ENCODE peak calls at places on chromosomes 16 and 17, in six cellular contexts. S is head of caudate nucleus, U is WTC11, R is HEK293T, Z is aorta, D is DMS53. A is an unnamed sample.
A peak's percentile ranks its signal among the peaks of the same experiment; 100 is the strongest.

GRCh38 chr16:66660422-66661209 is 35.9 kb downstream of the CMTM4 start:
- DNase-seq in U (peak; percentile 24), Z (peak; percentile 83), D (no peak), R (peak; percentile 67), S (peak; percentile 79), A (peak; percentile 56)

GRCh38 chr17:38361700-38362465 is 10.2 kb downstream of the SOCS7 start:
- DNase-seq in Z (no peak), D (no peak), S (no peak), U (no peak), R (no peak), A (no peak)

GRCh38 chr17:73770115-73770848 is 126.0 kb upstream of the SDK2 start:
- DNase-seq in U (no peak), D (peak; percentile 90), S (peak; percentile 90), Z (peak; percentile 95), R (peak; percentile 59), A (peak; percentile 32)

GRCh38 chr17:39676198-39676819 is 8.1 kb downstream of the PNMT start:
- DNase-seq in S (no peak), U (no peak), D (peak; percentile 70), R (no peak), Z (peak; percentile 90), A (peak; percentile 92)

GRCh38 chr16:1884155-1884760 is 12.3 kb upstream of the MEIOB start:
- DNase-seq in D (peak; percentile 58), U (no peak), Z (no peak), R (peak; percentile 59), S (no peak), A (peak; percentile 49)

GRCh38 chr17:48645639-48646182 is 19.6 kb upstream of the HOXB9 start:
- DNase-seq in S (no peak), Z (no peak), D (no peak), R (no peak), U (no peak), A (no peak)

GRCh38 chr16:68645494-68646388 is 631 bp downstream of the CDH3 start:
- DNase-seq in U (peak; percentile 72), D (peak; percentile 55), S (no peak), R (no peak), Z (no peak), A (peak; percentile 51)

GRCh38 chr17:50111687-50112655 is 16.8 kb downstream of the PDK2 start:
- DNase-seq in U (no peak), S (peak; percentile 50), R (no peak), D (peak; percentile 30), Z (peak; percentile 90), A (peak; percentile 59)

GRCh38 chr16:4011225-4011939 is 104.9 kb downstream of the ADCY9 start:
- DNase-seq in D (no peak), S (no peak), Z (no peak), U (peak; percentile 30), R (no peak), A (no peak)

GRCh38 chr16:3922241-3922640 is 41.7 kb upstream of the CREBBP start:
- DNase-seq in U (no peak), Z (no peak), D (no peak), S (no peak), R (no peak), A (peak; percentile 73)

GRCh38 chr17:68182940-68183551 is 64.8 kb upstream of the AMZ2 start:
- DNase-seq in U (no peak), S (no peak), D (peak; percentile 11), Z (no peak), R (no peak), A (no peak)

GRCh38 chr17:72158895-72159885 is 38.4 kb downstream of the SOX9 start:
- DNase-seq in Z (no peak), S (no peak), D (peak; percentile 39), U (no peak), R (no peak), A (no peak)

GRCh38 chr16:24858219-24859041 is 12.7 kb downstream of the SLC5A11 start:
- DNase-seq in Z (peak; percentile 81), R (peak; percentile 77), D (peak; percentile 30), U (peak; percentile 81), S (peak; percentile 66), A (peak; percentile 77)

GRCh38 chr16:10039220-10040096 is 142.8 kb downstream of the GRIN2A start:
- DNase-seq in R (peak; percentile 10), U (peak; percentile 63), S (peak; percentile 82), Z (no peak), D (no peak), A (peak; percentile 46)

GRCh38 chr17:19331134-19331533 is 31.4 kb downstream of the B9D1 start:
- DNase-seq in Z (no peak), S (no peak), R (no peak), D (no peak), U (no peak), A (no peak)

GRCh38 chr16:85906349-85906748 is 7.4 kb downstream of the IRF8 start:
- DNase-seq in Z (peak; percentile 64), U (no peak), S (no peak), D (no peak), R (no peak), A (no peak)

GRCh38 chr16:17497648-17498047 is 26.9 kb upstream of the XYLT1 start:
- DNase-seq in U (no peak), Z (no peak), S (no peak), R (no peak), D (no peak), A (no peak)

GRCh38 chr17:76293106-76293505 is 15.0 kb downstream of the QRICH2 start:
- DNase-seq in S (no peak), R (no peak), D (no peak), Z (no peak), U (no peak), A (no peak)